ENCODE peak calls at places on chromosome 9, in four cellular contexts. K is K562, B is HepG2, I is GM12878. D is an unnamed sample.

GRCh38 chr9:136762221-136762691 is 2.1 kb downstream of the LCN15 start:
- DNase-seq in B (no peak), I (no peak), K (no peak), D (peak; percentile 13)

GRCh38 chr9:70080481-70081119 is 37.0 kb downstream of the MAMDC2 start:
- DNase-seq in B (peak; percentile 3), K (no peak), I (no peak), D (no peak)

GRCh38 chr9:4117835-4118610 is 181.8 kb downstream of the GLIS3 start:
- DNase-seq in K (peak; percentile 52), B (peak; percentile 9), I (no peak), D (peak; percentile 87)

GRCh38 chr9:2987679-2988078 is 143.8 kb upstream of the PUM3 start:
- DNase-seq in B (no peak), I (no peak), K (no peak), D (no peak)

GRCh38 chr9:98195671-98196070 is 3.2 kb upstream of the CORO2A start:
- DNase-seq in B (no peak), K (no peak), I (no peak), D (no peak)

GRCh38 chr9:136117291-136118060 is 1.2 kb downstream of the TMEM250 start:
- DNase-seq in B (peak; percentile 61), K (no peak), I (no peak), D (no peak)

GRCh38 chr9:127570533-127571111 is 41.5 kb upstream of the STXBP1 start:
- DNase-seq in I (no peak), B (no peak), K (no peak), D (no peak)

GRCh38 chr9:98442541-98442940 is 187.1 kb upstream of the TBC1D2 start:
- DNase-seq in I (no peak), K (no peak), B (no peak), D (no peak)

GRCh38 chr9:118268046-118268445 is 563.8 kb downstream of the TLR4 start:
- DNase-seq in B (no peak), I (no peak), K (no peak), D (no peak)

GRCh38 chr9:87305123-87305522 is 192.5 kb upstream of the DAPK1 start:
- DNase-seq in I (no peak), B (no peak), K (no peak), D (no peak)

GRCh38 chr9:91192785-91193657 is 168.7 kb downstream of the AUH start:
- DNase-seq in K (peak; percentile 91), I (no peak), B (peak; percentile 95), D (peak; percentile 47)

GRCh38 chr9:90873422-90873821 is 71.8 kb downstream of the SYK start:
- DNase-seq in B (no peak), K (no peak), I (no peak), D (no peak)

GRCh38 chr9:111158375-111158774 is 120.1 kb upstream of the LPAR1 start:
- DNase-seq in K (no peak), B (no peak), I (no peak), D (no peak)

GRCh38 chr9:133813749-133814585 is 75.8 kb upstream of the SARDH start:
- DNase-seq in I (no peak), B (no peak), K (no peak), D (no peak)

GRCh38 chr9:37641331-37641730 is 9.4 kb upstream of the FRMPD1 start:
- DNase-seq in B (no peak), I (no peak), K (no peak), D (no peak)
- TF ChIP-seq ESRRA in B (no peak), I (no peak), K (no peak), D (no peak)

GRCh38 chr9:129781991-129782390 is 21.0 kb upstream of the TOR1B start:
- DNase-seq in B (no peak), K (no peak), I (no peak), D (no peak)
- TF ChIP-seq CREM in B (no peak), K (no peak), I (no peak), D (no peak)

GRCh38 chr9:126516936-126517750 is 96.6 kb upstream of the LMX1B start:
- DNase-seq in I (no peak), K (no peak), B (peak; percentile 87), D (peak; percentile 58)
- TF ChIP-seq ESRRA in I (no peak), K (no peak), B (no peak), D (no peak)

GRCh38 chr9:125942111-125942510 is 194.9 kb downstream of the PBX3 start:
- DNase-seq in B (no peak), K (no peak), I (no peak), D (no peak)
- TF ChIP-seq CREM in B (no peak), K (no peak), I (no peak), D (no peak)

GRCh38 chr9:79023134-79023577 is 548.6 kb upstream of the TLE4 start:
- DNase-seq in K (no peak), I (no peak), B (no peak), D (no peak)

GRCh38 chr9:79028101-79028500 is 543.7 kb upstream of the TLE4 start:
- DNase-seq in I (no peak), K (no peak), B (no peak), D (no peak)

GRCh38 chr9:79021084-79021483 is 550.7 kb upstream of the TLE4 start:
- DNase-seq in I (no peak), B (no peak), K (no peak), D (no peak)

DNA sequence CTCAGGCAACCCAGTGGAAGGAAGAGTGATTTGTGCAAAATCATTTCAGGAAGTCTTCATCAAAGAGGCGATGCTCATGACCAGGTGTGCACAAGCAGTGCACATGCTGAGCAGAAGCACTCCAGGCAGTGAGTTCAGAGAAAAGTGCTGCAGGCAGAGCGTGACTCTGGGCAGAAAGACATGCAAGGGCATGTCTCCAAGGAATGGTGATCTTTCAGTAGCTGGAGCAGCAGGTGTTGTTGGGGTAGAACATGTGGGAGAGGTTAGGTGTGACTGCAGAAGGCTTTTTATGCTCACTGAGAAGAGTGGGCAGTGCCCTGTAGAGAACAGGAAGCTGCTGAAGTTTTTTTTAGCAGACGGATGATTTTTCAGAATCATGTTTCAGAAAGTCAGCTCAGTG is 545.5 kb upstream of the TLE4 start:
- DNase-seq in B (no peak), K (no peak), I (peak; percentile 41), D (no peak)
- TF ChIP-seq ESRRA in B (no peak), K (no peak), I (no peak), D (no peak)

GRCh38 chr9:27165670-27166069 is 56.6 kb downstream of the TEK start:
- DNase-seq in B (peak; percentile 7), K (peak; percentile 0), I (no peak), D (peak; percentile 42)
- TF ChIP-seq CREM in B (no peak), K (no peak), I (no peak), D (no peak)

GRCh38 chr9:78543353-78543752 is 246.4 kb downstream of the PSAT1 start:
- DNase-seq in I (no peak), B (no peak), K (no peak), D (no peak)

GRCh38 chr9:78539904-78540303 is 243.0 kb downstream of the PSAT1 start:
- DNase-seq in K (no peak), I (no peak), B (no peak), D (no peak)

GRCh38 chr9:78544260-78544659 is 247.3 kb downstream of the PSAT1 start:
- DNase-seq in I (no peak), B (no peak), K (no peak), D (no peak)

GRCh38 chr9:78542491-78543175 is 245.7 kb downstream of the PSAT1 start:
- DNase-seq in I (no peak), K (no peak), B (no peak), D (peak; percentile 41)

GRCh38 chr9:78541868-78542267 is 244.9 kb downstream of the PSAT1 start:
- DNase-seq in K (no peak), I (no peak), B (no peak), D (no peak)
- TF ChIP-seq ESRRA in K (no peak), I (no peak), B (no peak), D (no peak)

GRCh38 chr9:116641292-116642059 is 45.6 kb upstream of the TRIM32 start:
- DNase-seq in K (no peak), B (no peak), I (no peak), D (no peak)
- TF ChIP-seq CREM in K (no peak), B (no peak), I (no peak), D (no peak)

DNA sequence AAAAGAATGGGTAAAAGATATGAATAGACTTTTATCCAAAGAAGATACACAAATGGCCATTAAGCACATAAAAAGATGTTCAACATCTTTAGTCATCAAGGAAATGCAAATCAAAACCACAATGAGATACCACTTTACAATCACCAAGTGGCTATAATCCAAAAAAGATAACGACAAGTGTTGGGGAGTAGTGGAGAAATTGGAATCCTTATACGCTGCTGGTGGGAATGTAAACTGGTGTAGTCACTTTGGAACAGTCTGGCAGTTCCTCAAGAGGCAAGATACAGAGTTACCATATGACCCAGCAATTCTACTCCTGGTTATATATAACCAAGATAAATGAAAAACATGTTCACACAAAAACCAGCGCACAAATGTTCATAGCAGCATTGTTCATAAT is 234.9 kb downstream of the SPATA31D1 start:
- DNase-seq in I (no peak), K (no peak), B (no peak), D (no peak)
- TF ChIP-seq ESRRA in I (no peak), K (no peak), B (no peak), D (no peak)